ENCODE peak calls at places on chromosomes 2 and 18, in six cellular contexts. J is Peyer's patch, Y is cardiac muscle cell, G is neural progenitor cell, O is GM23248, A is IMR-90. P is an unnamed sample.

GRCh38 chr2:109141727-109142283 is 12.8 kb downstream of the SH3RF3 start:
- DNase-seq in Y (no peak), J (no peak), A (no peak), O (no peak), G (no peak), P (no peak)

GRCh38 chr2:179412116-179412515 is 147.5 kb upstream of the SESTD1 start:
- DNase-seq in Y (no peak), J (no peak), A (peak), O (peak), G (no peak), P (no peak)

GRCh38 chr2:234674781-234675201 is 177.9 kb upstream of the ARL4C start:
- DNase-seq in J (no peak), G (no peak), A (peak), Y (peak), O (peak), P (no peak)

GRCh38 chr2:239927424-239927981 is 97.6 kb downstream of the NDUFA10 start:
- DNase-seq in J (peak), Y (peak), G (no peak), A (peak), O (peak), P (peak)

GRCh38 chr2:85988210-85988913 is 99.6 kb upstream of the ST3GAL5 start:
- DNase-seq in J (no peak), G (no peak), A (no peak), Y (no peak), O (peak), P (no peak)

GRCh38 chr2:100584811-100585210 is 22.0 kb downstream of the PDCL3 start:
- DNase-seq in O (no peak), Y (no peak), G (no peak), J (no peak), A (no peak), P (no peak)

GRCh38 chr2:106584304-106584954 is 97.3 kb downstream of the CD8B2 start:
- DNase-seq in Y (no peak), A (no peak), O (no peak), J (no peak), G (no peak), P (no peak)

GRCh38 chr18:13513015-13513414 is 213.3 kb downstream of the FAM210A start:
- DNase-seq in J (no peak), O (no peak), A (no peak), Y (no peak), G (peak), P (no peak)

GRCh38 chr2:190407246-190407661 is 901 bp upstream of the MFSD6 start:
- DNase-seq in O (no peak), J (no peak), A (no peak), Y (no peak), G (peak), P (no peak)

GRCh38 chr18:73842795-73843394 is 304.7 kb downstream of the FBXO15 start:
- DNase-seq in J (no peak), G (peak), Y (peak), A (peak), O (peak), P (no peak)

GRCh38 chr2:74756356-74756890 is 77.5 kb upstream of the HK2 start:
- DNase-seq in J (no peak), Y (no peak), G (no peak), O (no peak), A (peak), P (no peak)

GRCh38 chr2:45761660-45762059 is 110.2 kb downstream of the PRKCE start:
- DNase-seq in G (no peak), O (no peak), Y (no peak), J (no peak), A (no peak), P (no peak)

GRCh38 chr2:45763256-45763655 is 111.8 kb downstream of the PRKCE start:
- DNase-seq in J (no peak), O (no peak), G (no peak), A (peak), Y (no peak), P (no peak)

GRCh38 chr2:45755585-45756330 is 104.3 kb downstream of the PRKCE start:
- DNase-seq in O (peak), G (peak), Y (peak), J (no peak), A (peak), P (no peak)

GRCh38 chr2:45758018-45758417 is 106.5 kb downstream of the PRKCE start:
- DNase-seq in A (no peak), J (no peak), G (no peak), Y (no peak), O (no peak), P (no peak)

GRCh38 chr2:45759310-45759851 is 107.9 kb downstream of the PRKCE start:
- DNase-seq in G (no peak), O (peak), A (peak), Y (peak), J (no peak), P (no peak)
- H3K4me3 ChIP-seq in G (no peak), O (peak), A (peak), Y (no peak), J (no peak), P (no peak)

GRCh38 chr2:47785986-47786385 is 3.0 kb downstream of the MSH6 start:
- DNase-seq in Y (no peak), G (no peak), J (no peak), A (no peak), O (no peak), P (no peak)
- H3K4me3 ChIP-seq in Y (no peak), G (peak), J (no peak), A (peak), O (no peak), P (no peak)

GRCh38 chr2:145685323-145686050 is 1165.6 kb upstream of the ZEB2 start:
- DNase-seq in J (no peak), O (peak), Y (peak), G (no peak), A (peak), P (no peak)

GRCh38 chr2:145682536-145683157 is 1162.7 kb upstream of the ZEB2 start:
- DNase-seq in A (peak), Y (no peak), O (peak), G (peak), J (no peak), P (no peak)

GRCh38 chr2:145674705-145675104 is 1154.8 kb upstream of the ZEB2 start:
- DNase-seq in Y (no peak), A (no peak), O (no peak), G (no peak), J (no peak), P (no peak)

GRCh38 chr2:145677371-145677770 is 1157.5 kb upstream of the ZEB2 start:
- DNase-seq in J (no peak), A (no peak), G (no peak), O (no peak), Y (no peak), P (no peak)

DNA sequence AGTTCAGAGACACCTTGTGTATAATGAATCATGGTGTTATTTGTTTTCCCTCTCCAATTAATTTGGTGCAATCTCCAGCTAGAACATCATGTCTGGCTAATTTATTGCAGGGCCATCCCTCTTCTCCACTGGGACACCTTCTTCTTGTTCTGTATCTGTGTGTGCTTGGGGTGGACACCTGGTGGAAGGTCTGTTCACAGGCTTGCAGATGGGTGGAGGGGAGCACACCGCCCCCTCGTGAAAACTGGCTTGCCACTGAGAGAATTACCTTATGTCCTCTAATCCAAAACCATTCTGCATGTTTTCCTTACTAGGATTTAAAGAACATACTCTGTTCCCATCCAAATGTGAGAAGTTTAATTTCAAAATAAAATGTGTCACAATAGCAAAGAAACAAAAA is 1160.4 kb upstream of the ZEB2 start:
- DNase-seq in A (no peak), Y (no peak), G (no peak), O (no peak), J (no peak), P (no peak)
- H3K4me3 ChIP-seq in A (no peak), Y (no peak), G (no peak), O (no peak), J (no peak), P (no peak)

GRCh38 chr2:64325852-64326577 is 127.9 kb upstream of the LGALSL start:
- DNase-seq in G (no peak), J (no peak), O (no peak), Y (no peak), A (no peak), P (no peak)

GRCh38 chr2:64327510-64328414 is 126.2 kb upstream of the LGALSL start:
- DNase-seq in O (peak), A (no peak), G (peak), J (no peak), Y (peak), P (peak)

GRCh38 chr2:64326578-64327050 is 127.3 kb upstream of the LGALSL start:
- DNase-seq in G (no peak), A (no peak), O (no peak), J (no peak), Y (no peak), P (no peak)

GRCh38 chr2:64328415-64328722 is 125.6 kb upstream of the LGALSL start:
- DNase-seq in A (no peak), J (no peak), O (no peak), Y (no peak), G (no peak), P (no peak)

DNA sequence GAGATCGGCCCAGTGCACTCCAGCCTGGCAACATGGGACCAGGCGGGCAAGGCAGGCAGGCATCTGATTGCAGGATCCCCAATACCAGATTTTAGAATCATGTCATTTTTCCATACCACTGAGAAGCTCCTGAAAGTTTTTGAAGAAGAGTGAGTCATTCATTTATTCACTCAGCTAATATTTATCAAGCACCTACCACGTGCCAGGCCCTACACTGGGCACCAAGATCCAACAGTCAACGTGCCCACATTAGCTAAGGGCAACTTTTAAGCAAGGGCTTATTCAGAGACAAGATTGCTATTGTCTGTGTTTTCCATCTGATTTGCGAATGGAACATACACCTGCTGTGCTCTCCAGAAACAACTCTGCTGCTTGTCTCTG is 126.8 kb upstream of the LGALSL start:
- DNase-seq in O (no peak), Y (no peak), A (no peak), G (no peak), J (no peak), P (no peak)
- H3K4me3 ChIP-seq in O (no peak), Y (no peak), A (no peak), G (no peak), J (no peak), P (no peak)

DNA sequence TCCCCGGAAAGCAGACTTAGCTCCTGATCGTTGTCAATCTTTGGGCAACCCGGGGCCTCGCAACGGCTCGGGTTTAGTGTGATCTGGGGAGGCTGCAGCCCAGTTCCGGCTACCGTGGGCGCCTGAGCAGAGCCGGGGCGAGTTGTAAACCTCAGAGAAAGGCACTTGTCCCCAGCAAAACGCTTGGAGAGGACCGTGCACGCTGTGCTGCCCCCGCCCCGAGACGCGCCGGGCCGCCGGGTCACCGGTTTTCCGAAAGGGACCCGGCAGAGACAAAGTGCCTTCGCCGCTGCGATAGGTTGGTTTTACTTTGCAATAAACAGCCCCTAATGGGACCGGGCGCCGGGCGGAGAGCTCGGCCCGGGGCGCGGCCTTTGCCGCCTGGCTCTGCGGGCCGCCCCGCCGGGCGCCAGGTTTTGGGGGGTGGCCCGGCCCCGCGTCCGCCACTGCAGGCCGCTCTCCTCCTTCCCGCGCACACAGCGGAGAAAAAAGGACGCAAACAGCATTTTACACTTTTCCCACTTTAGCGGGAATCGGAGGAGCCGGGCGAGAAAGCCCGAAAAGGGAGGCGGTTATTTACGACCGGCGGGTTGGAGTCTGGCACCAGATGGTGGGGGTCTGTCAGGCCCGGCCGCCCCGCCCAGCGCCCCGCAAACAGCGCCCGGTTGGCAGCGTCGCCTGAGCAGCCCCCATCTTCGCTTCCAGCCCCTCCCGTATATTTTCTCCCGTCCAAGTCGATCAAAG is 136.0 kb downstream of the INSIG2 start:
- DNase-seq in O (peak), G (peak), J (peak), Y (peak), A (no peak), P (peak)
- H3K4me3 ChIP-seq in O (peak), G (peak), J (peak), Y (peak), A (peak), P (no peak)

P was measured in mucosa of descending colon.